ENCODE peak calls at places on chromosomes 1 and 21, in ten cellular contexts. C, R, U, S, L, D, X, F, K and Z are unnamed samples.

GRCh38 chr1:1793481-1794244 is 15.4 kb upstream of the NADK start:
- DNase-seq in X (no peak), F (no peak), D (no peak), S (no peak), K (no peak), L (no peak), C (no peak), R (no peak), U (peak), Z (no peak)

GRCh38 chr1:20373764-20374163 is 83.1 kb downstream of the VWA5B1 start:
- DNase-seq in D (no peak), S (no peak), R (no peak), L (no peak), X (no peak), F (no peak), C (no peak), K (no peak), U (no peak), Z (no peak)

GRCh38 chr1:245961137-245961540 is 545.9 kb downstream of the SMYD3 start:
- DNase-seq in X (no peak), S (no peak), R (no peak), C (no peak), U (no peak), L (no peak), K (no peak), D (no peak), F (no peak), Z (no peak)

GRCh38 chr1:214102907-214103306 is 115.1 kb downstream of the PROX1 start:
- DNase-seq in X (no peak), L (no peak), C (no peak), U (no peak), R (no peak), K (no peak), D (no peak), F (no peak), S (no peak), Z (no peak)

GRCh38 chr1:242826706-242827336 is 302.3 kb upstream of the PLD5 start:
- DNase-seq in F (no peak), X (no peak), C (no peak), L (no peak), D (no peak), K (no peak), U (no peak), S (no peak), R (no peak), Z (no peak)

GRCh38 chr1:68230901-68231626 is 1.3 kb downstream of the WLS start:
- DNase-seq in D (no peak), R (no peak), S (no peak), K (no peak), U (peak), X (no peak), F (peak), C (no peak), L (no peak), Z (no peak)

GRCh38 chr1:21651214-21652042 is 17.7 kb downstream of the RAP1GAP start:
- DNase-seq in S (no peak), U (no peak), D (peak), F (no peak), L (no peak), X (peak), R (peak), C (peak), K (no peak), Z (peak)

GRCh38 chr1:78884685-78885452 is 121.7 kb downstream of the ADGRL4 start:
- DNase-seq in K (no peak), F (no peak), D (no peak), C (no peak), U (no peak), L (no peak), R (no peak), S (no peak), X (no peak), Z (no peak)

GRCh38 chr1:189606795-189607476 is 870.7 kb downstream of the BRINP3 start:
- DNase-seq in L (no peak), D (no peak), X (no peak), F (no peak), S (no peak), C (no peak), R (no peak), U (no peak), K (no peak), Z (no peak)

GRCh38 chr1:3349161-3349967 is 105.1 kb upstream of the ARHGEF16 start:
- DNase-seq in K (peak), F (no peak), S (no peak), R (no peak), C (no peak), U (no peak), X (no peak), D (no peak), L (no peak), Z (peak)

GRCh38 chr1:228259951-228260350 is 52.1 kb downstream of the OBSCN start:
- DNase-seq in D (no peak), F (no peak), K (no peak), S (no peak), R (no peak), U (no peak), L (no peak), C (no peak), X (no peak), Z (peak)

GRCh38 chr1:67058761-67059160 is 4.8 kb upstream of the SLC35D1 start:
- DNase-seq in R (no peak), K (no peak), C (no peak), F (no peak), S (no peak), L (no peak), X (no peak), D (no peak), U (no peak), Z (no peak)

GRCh38 chr21:38925923-38926322 is 120.2 kb downstream of the ETS2 start:
- DNase-seq in D (no peak), L (no peak), F (no peak), U (no peak), X (no peak), S (no peak), C (no peak), K (peak), R (no peak), Z (no peak)

GRCh38 chr1:211830055-211830329 is 571 bp downstream of the LPGAT1 start:
- DNase-seq in S (no peak), L (no peak), F (no peak), R (no peak), U (no peak), K (no peak), C (no peak), X (no peak), D (no peak), Z (no peak)

GRCh38 chr1:67227196-67227595 is 60.9 kb downstream of the IL23R start:
- DNase-seq in L (no peak), C (no peak), U (no peak), F (no peak), K (no peak), S (no peak), D (no peak), X (no peak), R (no peak), Z (no peak)

GRCh38 chr1:70719164-70719563 is 308.1 kb downstream of the CTH start:
- DNase-seq in L (no peak), S (no peak), F (no peak), D (no peak), X (no peak), R (no peak), C (no peak), K (no peak), U (no peak), Z (no peak)

GRCh38 chr1:179935909-179936496 is 18.6 kb upstream of the CEP350 start:
- DNase-seq in U (no peak), D (no peak), L (no peak), C (no peak), R (no peak), X (no peak), K (no peak), F (no peak), S (no peak), Z (no peak)